ENCODE peak calls at places on chromosomes 12 and 14, in nine cellular contexts. O, B, T, M, L, D, U, C and P are unnamed samples.
A peak's percentile ranks its signal among the peaks of the same experiment; 100 is the strongest.

GRCh38 chr14:31286456-31287293 is 79.1 kb upstream of the HECTD1 start:
- DNase-seq in L (peak; percentile 4), T (peak; percentile 57), C (no peak), B (peak; percentile 75), U (no peak), O (no peak), D (no peak), M (no peak), P (no peak)

GRCh38 chr12:44433647-44434046 is 442.5 kb downstream of the NELL2 start:
- DNase-seq in M (no peak), D (no peak), T (no peak), C (no peak), U (no peak), O (no peak), B (no peak), L (no peak), P (no peak)

GRCh38 chr12:45327823-45328383 is 112.0 kb downstream of the ANO6 start:
- DNase-seq in D (no peak), O (peak; percentile 17), M (no peak), B (no peak), T (peak; percentile 23), U (no peak), L (no peak), C (no peak), P (no peak)

GRCh38 chr12:75020068-75020557 is 189.5 kb downstream of the KCNC2 start:
- DNase-seq in T (peak; percentile 4), D (no peak), U (no peak), L (no peak), O (peak; percentile 2), C (no peak), B (no peak), M (no peak), P (no peak)

GRCh38 chr12:69014047-69014446 is 81.1 kb upstream of the CPM start:
- DNase-seq in M (no peak), O (no peak), C (no peak), U (no peak), D (no peak), B (no peak), T (no peak), L (no peak), P (no peak)

GRCh38 chr14:50089213-50089612 is 27.2 kb downstream of the VCPKMT start:
- DNase-seq in U (no peak), O (no peak), T (no peak), L (peak; percentile 17), D (no peak), C (no peak), M (no peak), B (no peak), P (no peak)

GRCh38 chr14:69985456-69985855 is 106.2 kb downstream of the SMOC1 start:
- DNase-seq in O (no peak), U (no peak), D (no peak), C (no peak), L (no peak), M (no peak), B (no peak), T (no peak), P (no peak)

GRCh38 chr14:74875204-74875603 is 741 bp downstream of the PROX2 start:
- DNase-seq in L (no peak), U (no peak), M (no peak), T (no peak), D (no peak), B (no peak), C (no peak), O (no peak), P (no peak)

GRCh38 chr12:57128519-57129247 is 400 bp downstream of the LRP1 start:
- DNase-seq in O (no peak), U (no peak), B (peak; percentile 69), C (no peak), D (no peak), T (peak; percentile 71), M (no peak), L (no peak), P (peak; percentile 48)

GRCh38 chr14:53093206-53093605 is 59.9 kb downstream of the DDHD1 start:
- DNase-seq in L (no peak), D (no peak), T (no peak), O (no peak), C (no peak), B (no peak), M (no peak), U (no peak), P (no peak)

GRCh38 chr14:53957739-53958138 is 1.1 kb upstream of the BMP4 start:
- DNase-seq in O (peak; percentile 21), U (no peak), L (no peak), B (no peak), D (no peak), C (no peak), M (no peak), T (no peak), P (no peak)

GRCh38 chr12:5554711-5555110 is 122.8 kb downstream of the NTF3 start:
- DNase-seq in T (no peak), M (no peak), U (no peak), C (no peak), O (peak; percentile 88), B (no peak), L (no peak), D (no peak), P (no peak)

GRCh38 chr12:127006972-127007371 is 1260.0 kb upstream of the TMEM132C start:
- DNase-seq in C (no peak), M (no peak), O (no peak), T (no peak), D (no peak), U (no peak), B (no peak), L (no peak), P (no peak)

GRCh38 chr12:112728909-112729308 is 62.6 kb upstream of the RPH3A start:
- DNase-seq in D (no peak), T (no peak), B (no peak), C (no peak), L (no peak), O (no peak), U (no peak), M (no peak), P (no peak)